ENCODE peak calls at places on chromosome 13, in eight cellular contexts. A, F, V, E, D, H, C and Z are unnamed samples.

GRCh38 chr13:20174656-20175405 is 14.0 kb upstream of the GJA3 start:
- DNase-seq in A (peak), F (peak), V (peak), E (peak), D (no peak), H (peak), C (peak), Z (peak)

GRCh38 chr13:110916671-110917142 is 1.8 kb upstream of the ANKRD10 start:
- DNase-seq in A (no peak), F (no peak), V (no peak), E (peak), D (no peak), H (no peak), C (no peak), Z (no peak)

GRCh38 chr13:35256459-35257148 is 219.9 kb downstream of the MAB21L1 start:
- DNase-seq in A (no peak), F (no peak), V (no peak), E (no peak), D (no peak), H (no peak), C (no peak), Z (no peak)

GRCh38 chr13:72651196-72651595 is 76.2 kb downstream of the MZT1 start:
- DNase-seq in A (no peak), F (no peak), V (no peak), E (no peak), D (no peak), H (peak), C (no peak), Z (no peak)

GRCh38 chr13:48199404-48199991 is 33.5 kb upstream of the ITM2B start:
- DNase-seq in A (no peak), F (no peak), V (no peak), E (no peak), D (no peak), H (no peak), C (no peak), Z (no peak)

GRCh38 chr13:62387642-62388041 is 972.0 kb upstream of the PCDH20 start:
- DNase-seq in A (no peak), F (no peak), V (no peak), E (peak), D (no peak), H (no peak), C (no peak), Z (no peak)

GRCh38 chr13:20401958-20402856 is 123.5 kb downstream of the CRYL1 start:
- DNase-seq in A (no peak), F (no peak), V (no peak), E (peak), D (no peak), H (no peak), C (no peak), Z (peak)

GRCh38 chr13:40666058-40666904 is at the start of gene FOXO1:
- DNase-seq in A (peak), F (peak), V (peak), E (peak), D (peak), H (peak), C (peak), Z (peak)

GRCh38 chr13:102983496-102983895 is 82.7 kb downstream of the SLC10A2 start:
- DNase-seq in A (no peak), F (no peak), V (no peak), E (no peak), D (no peak), H (no peak), C (no peak), Z (no peak)

GRCh38 chr13:72696590-72696989 is 30.8 kb downstream of the MZT1 start:
- DNase-seq in A (no peak), F (no peak), V (no peak), E (peak), D (no peak), H (no peak), C (no peak), Z (no peak)

GRCh38 chr13:97723655-97724054 is 229.8 kb upstream of the IPO5 start:
- DNase-seq in A (no peak), F (no peak), V (no peak), E (no peak), D (peak), H (no peak), C (no peak), Z (no peak)

GRCh38 chr13:71685072-71685471 is 181.9 kb downstream of the DACH1 start:
- DNase-seq in A (no peak), F (no peak), V (no peak), E (no peak), D (no peak), H (no peak), C (no peak), Z (no peak)

GRCh38 chr13:99203601-99204579 is 3.2 kb downstream of the UBAC2 start:
- DNase-seq in A (no peak), F (no peak), V (no peak), E (no peak), D (no peak), H (no peak), C (no peak), Z (no peak)

GRCh38 chr13:32538234-32538620 is 368 bp downstream of the N4BP2L2 start:
- DNase-seq in A (no peak), F (peak), V (no peak), E (peak), D (no peak), H (peak), C (no peak), Z (peak)

GRCh38 chr13:31946091-31946770 is 85.3 kb upstream of the FRY start:
- DNase-seq in A (no peak), F (no peak), V (no peak), E (peak), D (no peak), H (no peak), C (no peak), Z (no peak)

GRCh38 chr13:113767366-113767765 is 8.3 kb downstream of the TMEM255B start:
- DNase-seq in A (no peak), F (no peak), V (no peak), E (no peak), D (no peak), H (no peak), C (no peak), Z (no peak)

GRCh38 chr13:65965496-65965895 is 1264.6 kb downstream of the PCDH9 start:
- DNase-seq in A (no peak), F (no peak), V (no peak), E (peak), D (no peak), H (no peak), C (no peak), Z (no peak)

GRCh38 chr13:100491164-100491847 is 97.3 kb downstream of the GGACT start:
- DNase-seq in A (no peak), F (no peak), V (no peak), E (peak), D (peak), H (peak), C (peak), Z (no peak)

GRCh38 chr13:68081051-68081450 is 850.9 kb upstream of the PCDH9 start:
- DNase-seq in A (no peak), F (no peak), V (no peak), E (no peak), D (no peak), H (no peak), C (no peak), Z (no peak)

GRCh38 chr13:100510208-100510997 is 78.2 kb downstream of the GGACT start:
- DNase-seq in A (no peak), F (no peak), V (no peak), E (no peak), D (no peak), H (no peak), C (no peak), Z (no peak)

GRCh38 chr13:19587635-19588300 is 26.4 kb upstream of the TPTE2 start:
- DNase-seq in A (no peak), F (no peak), V (no peak), E (peak), D (peak), H (no peak), C (no peak), Z (peak)

GRCh38 chr13:98141938-98142426 is 912 bp upstream of the FARP1 start:
- DNase-seq in A (no peak), F (peak), V (peak), E (no peak), D (peak), H (peak), C (no peak), Z (peak)

GRCh38 chr13:57634829-57635165 is 3.3 kb downstream of the PCDH17 start:
- DNase-seq in A (no peak), F (no peak), V (no peak), E (no peak), D (no peak), H (no peak), C (no peak), Z (no peak)

GRCh38 chr13:100721885-100722512 is 47.4 kb upstream of the TMTC4 start:
- DNase-seq in A (no peak), F (no peak), V (peak), E (peak), D (peak), H (peak), C (no peak), Z (peak)

GRCh38 chr13:92387245-92387644 is 839.4 kb upstream of the GPC6 start:
- DNase-seq in A (no peak), F (no peak), V (no peak), E (no peak), D (no peak), H (no peak), C (no peak), Z (no peak)

GRCh38 chr13:80038371-80038770 is 302.6 kb downstream of the SPRY2 start:
- DNase-seq in A (no peak), F (no peak), V (no peak), E (no peak), D (no peak), H (no peak), C (no peak), Z (no peak)

GRCh38 chr13:80040977-80041310 is 300.0 kb downstream of the SPRY2 start:
- DNase-seq in A (no peak), F (no peak), V (no peak), E (no peak), D (no peak), H (no peak), C (no peak), Z (no peak)

GRCh38 chr13:80037505-80037888 is 303.4 kb downstream of the SPRY2 start:
- DNase-seq in A (no peak), F (no peak), V (no peak), E (peak), D (no peak), H (no peak), C (no peak), Z (no peak)

GRCh38 chr13:80039000-80039399 is 301.9 kb downstream of the SPRY2 start:
- DNase-seq in A (no peak), F (no peak), V (no peak), E (no peak), D (no peak), H (no peak), C (no peak), Z (no peak)

GRCh38 chr13:80040219-80040976 is 300.5 kb downstream of the SPRY2 start:
- DNase-seq in A (no peak), F (peak), V (no peak), E (peak), D (no peak), H (peak), C (no peak), Z (no peak)
- TF ChIP-seq POLR2A in A (no peak), F (no peak), V (no peak), E (no peak), D (no peak), H (no peak), C (no peak), Z (no peak)

GRCh38 chr13:109684836-109685602 is 101.4 kb downstream of the IRS2 start:
- DNase-seq in A (no peak), F (no peak), V (peak), E (no peak), D (peak), H (no peak), C (no peak), Z (no peak)
- TF ChIP-seq POLR2A in A (no peak), F (no peak), V (no peak), E (no peak), D (no peak), H (no peak), C (no peak), Z (no peak)

GRCh38 chr13:51032831-51033230 is 78.2 kb downstream of the C13orf42 start:
- DNase-seq in A (no peak), F (no peak), V (no peak), E (no peak), D (no peak), H (no peak), C (no peak), Z (no peak)
- TF ChIP-seq POLR2A in A (no peak), F (no peak), V (no peak), E (no peak), D (no peak), H (no peak), C (no peak), Z (no peak)

DNA sequence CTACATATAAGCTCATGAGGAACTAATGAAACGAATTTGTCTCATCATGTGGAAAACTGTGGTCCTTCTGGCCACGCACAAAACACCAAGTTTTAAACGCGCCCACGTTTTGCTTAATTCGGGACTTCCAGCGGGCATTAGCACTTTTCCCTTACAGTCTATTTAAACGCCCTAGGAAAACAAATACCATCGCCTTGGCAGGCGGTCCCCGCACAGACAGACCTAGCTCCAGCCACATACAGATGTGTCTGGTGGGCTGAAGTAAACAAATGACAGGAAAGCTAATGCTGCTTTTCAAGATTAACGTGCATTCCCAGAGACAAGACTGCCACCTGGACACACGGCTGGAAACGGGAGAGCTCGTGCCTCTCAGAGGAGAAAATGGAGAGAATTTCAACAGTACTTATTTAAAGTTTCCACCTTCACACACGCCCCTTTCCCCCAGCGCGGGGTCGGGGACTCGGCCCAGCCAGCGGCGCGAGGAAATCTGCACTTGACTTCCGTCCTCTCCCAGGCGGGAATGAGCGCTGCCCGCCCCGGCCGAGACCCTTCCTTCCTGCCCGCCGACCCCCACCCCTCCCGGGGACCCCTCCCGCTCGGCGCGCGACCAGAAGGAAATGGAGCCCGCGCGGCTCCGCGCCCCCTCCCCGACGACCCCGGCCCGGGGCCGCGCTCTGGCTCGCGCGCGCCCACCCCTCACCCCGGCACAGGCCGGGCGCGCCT is 929 bp downstream of the USP12 start:
- DNase-seq in A (no peak), F (no peak), V (peak), E (no peak), D (peak), H (peak), C (peak), Z (peak)
- TF ChIP-seq POLR2A in A (no peak), F (no peak), V (no peak), E (peak), D (no peak), H (peak), C (no peak), Z (no peak)

DNA sequence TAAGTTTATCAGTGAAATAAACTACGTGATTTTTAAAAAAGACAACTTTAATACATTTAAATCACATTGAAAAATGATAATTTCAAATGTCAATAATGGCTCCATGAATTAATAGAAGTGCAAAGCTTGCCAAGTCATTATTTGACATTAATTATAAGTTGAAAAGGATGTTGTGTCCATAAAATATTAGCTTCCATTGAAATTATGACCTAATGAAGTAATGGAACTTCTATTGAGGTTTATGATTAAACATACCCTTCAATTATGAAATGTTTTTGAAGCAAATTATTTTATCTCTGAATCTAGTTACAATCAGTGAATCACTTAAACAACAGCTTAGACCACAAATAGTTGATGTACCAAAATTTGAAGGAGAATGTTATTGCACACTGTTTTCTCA is 144.2 kb downstream of the SLITRK6 start:
- DNase-seq in A (no peak), F (no peak), V (no peak), E (no peak), D (no peak), H (no peak), C (no peak), Z (no peak)
- TF ChIP-seq POLR2A in A (no peak), F (no peak), V (no peak), E (no peak), D (no peak), H (no peak), C (no peak), Z (no peak)

DNA sequence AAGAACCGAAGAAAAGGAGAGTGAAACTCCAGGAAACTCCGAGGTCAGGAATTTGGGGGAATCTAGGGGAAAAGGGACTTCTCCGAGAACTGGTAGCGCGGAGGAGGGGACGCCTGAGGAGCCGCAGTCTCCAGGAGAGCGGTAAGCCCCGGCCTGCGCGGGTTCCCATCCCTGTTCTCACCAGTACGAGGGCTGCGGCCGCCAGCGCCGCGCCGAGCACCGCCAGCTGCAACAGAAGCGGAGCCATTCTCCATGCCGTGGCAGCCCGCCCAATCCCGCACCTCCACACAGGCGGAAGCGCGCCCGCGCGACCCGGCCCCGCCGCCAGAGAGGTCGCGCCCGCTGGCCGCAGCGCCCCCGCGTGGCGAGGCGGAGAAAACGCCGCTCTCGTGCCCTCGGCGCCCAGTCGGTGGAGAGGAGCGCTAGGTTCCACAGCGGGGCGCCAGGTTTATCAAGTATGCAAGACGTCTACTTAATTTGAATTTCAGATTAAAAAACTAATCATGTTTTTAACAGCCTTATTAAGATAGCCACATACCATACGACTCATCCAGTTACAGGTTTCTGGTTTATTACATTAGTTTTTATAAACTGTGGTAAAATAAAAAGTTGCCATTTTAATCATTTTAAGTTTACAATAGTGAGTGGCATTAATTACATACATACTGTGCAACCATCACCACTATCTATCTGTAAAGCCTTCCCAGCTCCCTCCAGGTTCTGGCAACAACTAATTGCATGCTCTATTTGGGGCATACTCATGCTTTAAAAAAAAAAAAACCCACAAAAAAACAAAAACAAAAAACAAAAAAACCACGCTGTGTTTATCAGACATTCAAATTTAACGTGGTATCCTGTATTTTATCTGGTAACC is at the start of gene ALG5:
- DNase-seq in A (peak), F (peak), V (peak), E (peak), D (peak), H (peak), C (peak), Z (peak)
- TF ChIP-seq POLR2A in A (no peak), F (no peak), V (peak), E (peak), D (no peak), H (peak), C (peak), Z (peak)

GRCh38 chr13:44759222-44759721 is 183.1 kb upstream of the TSC22D1 start:
- DNase-seq in A (no peak), F (no peak), V (peak), E (no peak), D (no peak), H (no peak), C (no peak), Z (no peak)

GRCh38 chr13:44758595-44759221 is 182.6 kb upstream of the TSC22D1 start:
- DNase-seq in A (no peak), F (no peak), V (peak), E (peak), D (no peak), H (no peak), C (no peak), Z (no peak)

GRCh38 chr13:44760434-44760833 is 184.3 kb upstream of the TSC22D1 start:
- DNase-seq in A (no peak), F (no peak), V (no peak), E (no peak), D (no peak), H (no peak), C (no peak), Z (no peak)

GRCh38 chr13:44757671-44758070 is 181.5 kb upstream of the TSC22D1 start:
- DNase-seq in A (no peak), F (no peak), V (no peak), E (no peak), D (no peak), H (no peak), C (no peak), Z (no peak)

DNA sequence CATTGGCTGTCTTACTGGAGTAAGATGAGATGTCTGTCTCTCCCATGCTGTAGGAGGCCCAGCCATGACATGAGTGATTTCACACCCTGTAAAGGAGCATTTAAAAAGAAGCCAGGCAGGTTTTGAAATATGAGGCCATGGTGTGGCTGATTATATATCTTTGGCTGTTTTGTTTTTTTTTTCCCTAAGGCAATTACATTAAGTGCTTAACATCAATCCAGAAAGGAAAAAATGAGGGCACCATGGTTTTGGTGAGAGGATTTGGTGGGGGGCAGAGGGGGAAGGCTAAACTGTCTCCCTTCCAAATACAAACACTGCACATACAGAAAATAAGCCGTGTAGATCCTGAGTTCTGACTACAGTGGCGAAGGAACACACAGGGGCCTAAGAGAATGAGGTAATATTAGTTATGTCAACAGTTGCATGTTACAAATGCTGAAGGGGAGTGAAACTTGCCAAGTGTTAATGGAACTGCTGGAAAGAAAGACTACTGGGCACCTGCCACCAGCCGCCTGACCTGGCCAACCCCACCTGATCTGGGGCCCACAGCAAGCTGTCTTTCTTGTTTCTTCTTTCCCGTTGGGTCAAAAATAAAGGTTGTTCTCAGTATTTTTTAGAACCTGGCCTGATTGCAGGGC is 183.7 kb upstream of the TSC22D1 start:
- DNase-seq in A (no peak), F (no peak), V (peak), E (peak), D (peak), H (no peak), C (no peak), Z (no peak)
- TF ChIP-seq POLR2A in A (no peak), F (no peak), V (no peak), E (no peak), D (no peak), H (no peak), C (no peak), Z (no peak)

GRCh38 chr13:29509999-29510586 is 85.4 kb downstream of the SLC7A1 start:
- DNase-seq in A (no peak), F (no peak), V (no peak), E (peak), D (no peak), H (no peak), C (no peak), Z (no peak)

GRCh38 chr13:29508874-29509249 is 86.6 kb downstream of the SLC7A1 start:
- DNase-seq in A (no peak), F (no peak), V (no peak), E (no peak), D (no peak), H (no peak), C (no peak), Z (no peak)

GRCh38 chr13:29505950-29506349 is 89.5 kb downstream of the SLC7A1 start:
- DNase-seq in A (no peak), F (no peak), V (no peak), E (no peak), D (no peak), H (no peak), C (no peak), Z (no peak)

GRCh38 chr13:29507356-29507755 is 88.1 kb downstream of the SLC7A1 start:
- DNase-seq in A (no peak), F (no peak), V (no peak), E (no peak), D (peak), H (no peak), C (peak), Z (no peak)

GRCh38 chr13:29508130-29508873 is 87.2 kb downstream of the SLC7A1 start:
- DNase-seq in A (no peak), F (peak), V (peak), E (peak), D (peak), H (peak), C (peak), Z (peak)
- TF ChIP-seq POLR2A in A (no peak), F (no peak), V (no peak), E (no peak), D (no peak), H (no peak), C (no peak), Z (no peak)

GRCh38 chr13:22498006-22498405 is 682.8 kb upstream of the SGCG start:
- DNase-seq in A (no peak), F (no peak), V (no peak), E (no peak), D (no peak), H (no peak), C (no peak), Z (no peak)
- TF ChIP-seq POLR2A in A (no peak), F (no peak), V (no peak), E (no peak), D (no peak), H (no peak), C (no peak), Z (no peak)